ENCODE peak calls at places on chromosomes 16 and 17, in four cellular contexts. One of them, this sample, is unnamed.

GRCh38 chr17:42406602-42407288 is 16.3 kb downstream of the CAVIN1 start:
- DNase-seq in GM12891: no peak
- DNase-seq in HCT116: no peak
- DNase-seq in sigmoid colon: no peak
- DNase-seq in this sample: no peak

GRCh38 chr17:40836020-40836419 is 13.6 kb upstream of the KRT10 start:
- DNase-seq in HCT116: no peak
- DNase-seq in GM12891: no peak
- DNase-seq in sigmoid colon: no peak
- DNase-seq in this sample: no peak

GRCh38 chr16:57899771-57900661 is 70.9 kb downstream of the CNGB1 start:
- DNase-seq in GM12891: peak
- DNase-seq in sigmoid colon: peak
- DNase-seq in HCT116: peak
- DNase-seq in this sample: peak

GRCh38 chr16:58665200-58665599 is 19.4 kb downstream of the SLC38A7 start:
- DNase-seq in sigmoid colon: no peak
- DNase-seq in HCT116: no peak
- DNase-seq in GM12891: no peak
- DNase-seq in this sample: no peak

GRCh38 chr17:49018673-49019215 is 21.6 kb downstream of the IGF2BP1 start:
- DNase-seq in GM12891: no peak
- DNase-seq in sigmoid colon: no peak
- DNase-seq in HCT116: no peak
- DNase-seq in this sample: no peak

GRCh38 chr17:72978593-72979218 is 113.8 kb downstream of the SLC39A11 start:
- DNase-seq in GM12891: no peak
- DNase-seq in HCT116: no peak
- DNase-seq in sigmoid colon: no peak
- DNase-seq in this sample: peak

GRCh38 chr16:76535-77272 is 1.3 kb upstream of the MPG start:
- DNase-seq in sigmoid colon: peak
- DNase-seq in HCT116: no peak
- DNase-seq in GM12891: no peak
- DNase-seq in this sample: peak

GRCh38 chr16:30722443-30722842 is 23.5 kb downstream of the SRCAP start:
- DNase-seq in sigmoid colon: peak
- DNase-seq in HCT116: no peak
- DNase-seq in GM12891: no peak
- DNase-seq in this sample: peak

GRCh38 chr17:31778538-31778937 is 80.5 kb downstream of the COPRS start:
- DNase-seq in HCT116: no peak
- DNase-seq in sigmoid colon: no peak
- DNase-seq in GM12891: no peak
- DNase-seq in this sample: no peak

GRCh38 chr16:34802396-34802795 is 1343.0 kb downstream of the TP53TG3F start:
- DNase-seq in sigmoid colon: no peak
- DNase-seq in GM12891: no peak
- DNase-seq in HCT116: no peak
- DNase-seq in this sample: no peak

GRCh38 chr17:80111702-80112470 is 10.5 kb downstream of the GAA start:
- DNase-seq in GM12891: no peak
- DNase-seq in sigmoid colon: no peak
- DNase-seq in HCT116: no peak
- DNase-seq in this sample: no peak

GRCh38 chr17:79947351-79948031 is 88.2 kb downstream of the TBC1D16 start:
- DNase-seq in HCT116: no peak
- DNase-seq in GM12891: no peak
- DNase-seq in sigmoid colon: peak
- DNase-seq in this sample: no peak

GRCh38 chr16:88561485-88562369 is 8.5 kb upstream of the ZC3H18 start:
- DNase-seq in sigmoid colon: no peak
- DNase-seq in HCT116: peak
- DNase-seq in GM12891: peak
- DNase-seq in this sample: peak

GRCh38 chr16:20866161-20866772 is 33.9 kb downstream of the DCUN1D3 start:
- DNase-seq in GM12891: no peak
- DNase-seq in sigmoid colon: peak
- DNase-seq in HCT116: peak
- DNase-seq in this sample: peak

GRCh38 chr16:67027046-67027445 is 1.9 kb upstream of the CBFB start:
- DNase-seq in GM12891: no peak
- DNase-seq in sigmoid colon: peak
- DNase-seq in HCT116: no peak
- DNase-seq in this sample: no peak

GRCh38 chr17:66652840-66653507 is 181.9 kb upstream of the CACNG5 start:
- DNase-seq in sigmoid colon: no peak
- DNase-seq in HCT116: no peak
- DNase-seq in GM12891: no peak
- DNase-seq in this sample: no peak

GRCh38 chr17:52660692-52661091 is 502.2 kb upstream of the CA10 start:
- DNase-seq in GM12891: no peak
- DNase-seq in sigmoid colon: no peak
- DNase-seq in HCT116: no peak
- DNase-seq in this sample: no peak

DNA sequence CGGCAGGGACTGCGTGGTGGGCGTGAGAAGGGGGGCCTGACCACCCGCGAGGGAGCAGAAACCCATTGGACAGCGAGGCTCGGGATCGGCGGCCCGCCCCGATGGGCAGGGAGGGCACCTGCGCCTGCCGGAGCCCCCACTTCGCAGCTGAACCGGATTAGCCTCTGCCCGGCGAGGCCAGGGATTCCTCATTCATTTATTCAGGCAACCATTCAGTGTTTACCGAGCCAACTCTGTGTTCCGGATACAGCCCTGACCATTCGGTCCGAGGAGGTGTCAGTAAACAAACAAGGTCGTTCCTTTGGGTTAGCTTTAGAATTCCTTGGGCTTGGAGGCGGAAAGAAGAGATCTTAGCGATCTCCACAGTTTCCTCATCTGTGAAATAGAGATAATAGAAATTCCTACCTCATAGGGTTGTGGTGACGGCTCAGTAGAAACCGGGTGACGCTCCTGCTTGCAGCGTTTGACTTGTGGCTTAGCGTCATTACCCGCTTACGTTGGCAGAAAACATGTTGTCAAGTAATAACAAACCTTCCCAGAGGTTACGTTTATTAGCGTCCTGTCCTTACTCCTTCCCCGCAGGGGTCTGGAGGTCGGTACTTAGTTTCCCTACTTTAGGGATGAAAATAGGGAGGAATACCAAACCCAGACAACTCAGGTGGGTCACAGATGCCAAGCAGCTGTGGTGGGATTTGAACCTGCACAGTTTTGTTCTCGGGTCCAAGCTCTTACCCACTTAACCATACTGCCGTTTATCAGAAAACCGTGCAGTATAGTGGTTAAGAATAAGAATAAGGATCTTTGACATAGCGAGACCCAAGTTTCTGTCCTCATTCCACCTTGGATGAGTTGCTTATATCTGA is 893 bp downstream of the POLR3E start:
- DNase-seq in GM12891: peak
- DNase-seq in HCT116: peak
- DNase-seq in sigmoid colon: peak
- DNase-seq in this sample: peak
- TF ChIP-seq POLR2A in GM12891: peak
- TF ChIP-seq POLR2A in HCT116: peak
- TF ChIP-seq POLR2A in sigmoid colon: no peak
- TF ChIP-seq POLR2A in this sample: peak

GRCh38 chr17:74903034-74903433 is 9.6 kb upstream of the FADS6 start:
- DNase-seq in sigmoid colon: no peak
- DNase-seq in HCT116: no peak
- DNase-seq in GM12891: no peak
- DNase-seq in this sample: no peak
- TF ChIP-seq POLR2A in sigmoid colon: no peak
- TF ChIP-seq POLR2A in HCT116: no peak
- TF ChIP-seq POLR2A in GM12891: no peak
- TF ChIP-seq POLR2A in this sample: no peak

DNA sequence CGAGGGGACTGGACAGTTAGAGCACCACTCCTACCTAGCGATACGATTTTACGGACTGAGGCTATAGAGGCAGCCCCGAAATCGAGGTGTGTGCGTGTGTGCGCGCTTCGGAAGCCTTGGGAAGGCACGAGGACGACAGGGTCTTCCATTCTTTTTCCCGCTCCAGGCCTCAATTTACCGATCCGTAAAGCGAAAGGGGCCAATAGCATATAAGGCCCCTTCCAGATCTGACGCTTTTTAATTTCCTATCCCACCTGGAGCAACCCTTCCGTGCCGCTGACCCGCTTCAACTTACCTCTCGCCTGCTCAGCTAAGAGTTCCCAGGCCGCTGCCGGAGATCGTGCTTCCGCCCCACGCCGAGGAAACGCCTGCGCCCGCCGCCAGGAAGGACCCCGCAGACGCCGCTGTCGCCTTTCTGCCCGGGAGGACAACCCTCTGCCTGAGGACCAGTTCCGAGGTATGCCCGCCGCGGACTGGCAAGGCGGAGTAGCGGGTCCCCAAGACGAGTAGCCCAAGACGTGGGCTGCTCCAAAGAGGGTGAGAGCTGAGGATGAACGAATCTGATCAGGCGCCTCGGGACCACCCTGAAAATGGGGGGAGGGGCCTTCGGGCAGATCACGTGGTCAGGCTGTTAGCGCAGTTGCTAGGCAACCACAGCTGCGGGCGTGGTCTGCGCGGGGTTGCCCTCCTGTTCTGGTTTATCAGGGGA is at the start of gene EFTUD2:
- DNase-seq in sigmoid colon: peak
- DNase-seq in HCT116: peak
- DNase-seq in GM12891: peak
- DNase-seq in this sample: peak
- TF ChIP-seq POLR2A in sigmoid colon: no peak
- TF ChIP-seq POLR2A in HCT116: peak
- TF ChIP-seq POLR2A in GM12891: peak
- TF ChIP-seq POLR2A in this sample: peak

GRCh38 chr17:78723001-78723796 is 58.9 kb downstream of the CYTH1 start:
- DNase-seq in HCT116: no peak
- DNase-seq in sigmoid colon: peak
- DNase-seq in GM12891: no peak
- DNase-seq in this sample: no peak
- TF ChIP-seq POLR2A in HCT116: no peak
- TF ChIP-seq POLR2A in sigmoid colon: peak
- TF ChIP-seq POLR2A in GM12891: no peak
- TF ChIP-seq POLR2A in this sample: no peak

GRCh38 chr16:72008424-72009216 is at the start of gene DHODH:
- DNase-seq in GM12891: peak
- DNase-seq in HCT116: peak
- DNase-seq in sigmoid colon: peak
- DNase-seq in this sample: peak
- TF ChIP-seq POLR2A in GM12891: peak
- TF ChIP-seq POLR2A in HCT116: peak
- TF ChIP-seq POLR2A in sigmoid colon: no peak
- TF ChIP-seq POLR2A in this sample: peak

GRCh38 chr16:14285542-14286380 is 214.6 kb downstream of the MRTFB start:
- DNase-seq in GM12891: peak
- DNase-seq in HCT116: peak
- DNase-seq in sigmoid colon: peak
- DNase-seq in this sample: peak
- TF ChIP-seq POLR2A in GM12891: no peak
- TF ChIP-seq POLR2A in HCT116: no peak
- TF ChIP-seq POLR2A in sigmoid colon: no peak
- TF ChIP-seq POLR2A in this sample: no peak

GRCh38 chr16:15888072-15888976 is at the start of gene CEP20:
- DNase-seq in HCT116: peak
- DNase-seq in sigmoid colon: peak
- DNase-seq in GM12891: peak
- DNase-seq in this sample: peak
- TF ChIP-seq POLR2A in HCT116: no peak
- TF ChIP-seq POLR2A in sigmoid colon: peak
- TF ChIP-seq POLR2A in GM12891: peak
- TF ChIP-seq POLR2A in this sample: peak

GRCh38 chr16:66003196-66003595 is 363.3 kb upstream of the CDH5 start:
- DNase-seq in sigmoid colon: no peak
- DNase-seq in GM12891: no peak
- DNase-seq in HCT116: no peak
- DNase-seq in this sample: no peak
- TF ChIP-seq POLR2A in sigmoid colon: no peak
- TF ChIP-seq POLR2A in GM12891: no peak
- TF ChIP-seq POLR2A in HCT116: no peak
- TF ChIP-seq POLR2A in this sample: no peak